ENCODE peak calls at places on chromosome 13, in nine cellular contexts. Q, L, Z, V, J, X, S, W and H are unnamed samples.

GRCh38 chr13:81395368-81395767 is 1054.4 kb upstream of the SPRY2 start:
- DNase-seq in Q (no peak), L (peak), Z (no peak), V (no peak), J (no peak), X (no peak), S (no peak), W (no peak), H (no peak)

GRCh38 chr13:27678306-27679040 is 56.8 kb downstream of the POLR1D start:
- DNase-seq in Q (no peak), L (no peak), Z (no peak), V (no peak), J (peak), X (no peak), S (no peak), W (no peak), H (no peak)

GRCh38 chr13:78468546-78469060 is 134.7 kb downstream of the POU4F1 start:
- DNase-seq in Q (no peak), L (no peak), Z (no peak), V (no peak), J (no peak), X (no peak), S (no peak), W (no peak), H (no peak)

GRCh38 chr13:100235311-100235901 is 146.5 kb downstream of the PCCA start:
- DNase-seq in Q (no peak), L (no peak), Z (no peak), V (peak), J (peak), X (peak), S (peak), W (no peak), H (peak)

GRCh38 chr13:85366759-85367417 is 432.3 kb downstream of the SLITRK6 start:
- DNase-seq in Q (no peak), L (no peak), Z (no peak), V (no peak), J (peak), X (no peak), S (no peak), W (no peak), H (no peak)

GRCh38 chr13:88651531-88651930 is 980.4 kb downstream of the SLITRK5 start:
- DNase-seq in Q (no peak), L (no peak), Z (no peak), V (no peak), J (no peak), X (no peak), S (no peak), W (no peak), H (no peak)

GRCh38 chr13:35916186-35916585 is 215.0 kb downstream of the DCLK1 start:
- DNase-seq in Q (no peak), L (no peak), Z (no peak), V (no peak), J (no peak), X (no peak), S (no peak), W (no peak), H (no peak)

GRCh38 chr13:96809366-96810096 is 184.7 kb downstream of the OXGR1 start:
- DNase-seq in Q (no peak), L (no peak), Z (no peak), V (no peak), J (no peak), X (no peak), S (no peak), W (no peak), H (no peak)

GRCh38 chr13:43122706-43123268 is 99.4 kb downstream of the DNAJC15 start:
- DNase-seq in Q (no peak), L (no peak), Z (no peak), V (no peak), J (no peak), X (no peak), S (no peak), W (no peak), H (no peak)

GRCh38 chr13:99288069-99288468 is 19.1 kb downstream of the GPR183 start:
- DNase-seq in Q (no peak), L (no peak), Z (no peak), V (no peak), J (no peak), X (no peak), S (no peak), W (no peak), H (no peak)

GRCh38 chr13:52929826-52930225 is 81.4 kb upstream of the PCDH8 start:
- DNase-seq in Q (no peak), L (no peak), Z (no peak), V (no peak), J (no peak), X (no peak), S (no peak), W (no peak), H (no peak)

GRCh38 chr13:76503756-76504155 is 382.4 kb downstream of the KCTD12 start:
- DNase-seq in Q (no peak), L (no peak), Z (no peak), V (no peak), J (no peak), X (no peak), S (no peak), W (no peak), H (no peak)

GRCh38 chr13:33078268-33078667 is 62.0 kb downstream of the KL start:
- DNase-seq in Q (no peak), L (no peak), Z (no peak), V (no peak), J (no peak), X (no peak), S (no peak), W (no peak), H (no peak)

GRCh38 chr13:24073657-24074056 is 86.9 kb upstream of the SPATA13 start:
- DNase-seq in Q (no peak), L (no peak), Z (no peak), V (no peak), J (no peak), X (no peak), S (no peak), W (no peak), H (no peak)

GRCh38 chr13:27510082-27510481 is 59.7 kb upstream of the MTIF3 start:
- DNase-seq in Q (no peak), L (no peak), Z (no peak), V (no peak), J (no peak), X (no peak), S (no peak), W (no peak), H (no peak)

GRCh38 chr13:98798849-98799645 is 46.6 kb upstream of the SLC15A1 start:
- DNase-seq in Q (no peak), L (no peak), Z (no peak), V (no peak), J (no peak), X (peak), S (no peak), W (no peak), H (peak)

GRCh38 chr13:53189162-53189561 is 160.5 kb downstream of the OLFM4 start:
- DNase-seq in Q (no peak), L (no peak), Z (no peak), V (no peak), J (no peak), X (no peak), S (no peak), W (no peak), H (no peak)

GRCh38 chr13:36030670-36031331 is 100.4 kb downstream of the DCLK1 start:
- DNase-seq in Q (no peak), L (no peak), Z (no peak), V (peak), J (peak), X (peak), S (no peak), W (no peak), H (peak)

GRCh38 chr13:113116871-113117271 is 5.7 kb upstream of the F10 start:
- DNase-seq in Q (no peak), L (no peak), Z (peak), V (no peak), J (no peak), X (no peak), S (no peak), W (peak), H (no peak)

GRCh38 chr13:100859861-100860260 is 185.3 kb upstream of the TMTC4 start:
- DNase-seq in Q (no peak), L (no peak), Z (no peak), V (no peak), J (no peak), X (peak), S (no peak), W (no peak), H (no peak)

GRCh38 chr13:93244918-93245280 is 18.3 kb downstream of the GPC6 start:
- DNase-seq in Q (no peak), L (no peak), Z (no peak), V (no peak), J (no peak), X (peak), S (peak), W (no peak), H (no peak)

GRCh38 chr13:45974500-45974899 is 78.0 kb downstream of the ZC3H13 start:
- DNase-seq in Q (no peak), L (no peak), Z (no peak), V (no peak), J (peak), X (no peak), S (no peak), W (no peak), H (no peak)

GRCh38 chr13:20567881-20568528 is 1.0 kb downstream of the IFT88 start:
- DNase-seq in Q (no peak), L (no peak), Z (no peak), V (no peak), J (peak), X (peak), S (no peak), W (no peak), H (no peak)

GRCh38 chr13:43572601-43573360 is 214.0 kb downstream of the ENOX1 start:
- DNase-seq in Q (no peak), L (no peak), Z (no peak), V (no peak), J (peak), X (peak), S (peak), W (no peak), H (peak)

GRCh38 chr13:28558126-28558525 is 63.2 kb upstream of the FLT1 start:
- DNase-seq in Q (no peak), L (no peak), Z (no peak), V (peak), J (no peak), X (peak), S (no peak), W (no peak), H (peak)

GRCh38 chr13:37595162-37595561 is 3.4 kb downstream of the POSTN start:
- DNase-seq in Q (no peak), L (no peak), Z (no peak), V (no peak), J (no peak), X (peak), S (no peak), W (no peak), H (no peak)

GRCh38 chr13:76522083-76522755 is 364.0 kb downstream of the KCTD12 start:
- DNase-seq in Q (no peak), L (no peak), Z (no peak), V (no peak), J (no peak), X (peak), S (no peak), W (no peak), H (no peak)

GRCh38 chr13:110965038-110965754 is 50.3 kb upstream of the ANKRD10 start:
- DNase-seq in Q (peak), L (no peak), Z (no peak), V (peak), J (peak), X (peak), S (peak), W (no peak), H (peak)

GRCh38 chr13:40247845-40248244 is 418.6 kb downstream of the FOXO1 start:
- DNase-seq in Q (no peak), L (no peak), Z (no peak), V (no peak), J (peak), X (peak), S (no peak), W (no peak), H (no peak)

GRCh38 chr13:50550151-50550550 is 293.3 kb downstream of the DLEU7 start:
- DNase-seq in Q (no peak), L (no peak), Z (no peak), V (no peak), J (no peak), X (no peak), S (no peak), W (no peak), H (no peak)

GRCh38 chr13:21676611-21677021 is 5.7 kb downstream of the FGF9 start:
- DNase-seq in Q (no peak), L (no peak), Z (no peak), V (no peak), J (no peak), X (no peak), S (no peak), W (peak), H (no peak)
- TF ChIP-seq CTCF in Q (no peak), L (no peak), Z (no peak), V (peak), J (no peak), X (no peak), S (no peak), W (no peak), H (peak)

GRCh38 chr13:109271061-109271460 is 515.3 kb downstream of the IRS2 start:
- DNase-seq in Q (no peak), L (no peak), Z (no peak), V (no peak), J (no peak), X (no peak), S (no peak), W (no peak), H (no peak)
- H3K4me3 ChIP-seq in Q (no peak), L (no peak), Z (no peak), V (no peak), J (peak), X (no peak), S (peak), W (no peak), H (no peak)

DNA sequence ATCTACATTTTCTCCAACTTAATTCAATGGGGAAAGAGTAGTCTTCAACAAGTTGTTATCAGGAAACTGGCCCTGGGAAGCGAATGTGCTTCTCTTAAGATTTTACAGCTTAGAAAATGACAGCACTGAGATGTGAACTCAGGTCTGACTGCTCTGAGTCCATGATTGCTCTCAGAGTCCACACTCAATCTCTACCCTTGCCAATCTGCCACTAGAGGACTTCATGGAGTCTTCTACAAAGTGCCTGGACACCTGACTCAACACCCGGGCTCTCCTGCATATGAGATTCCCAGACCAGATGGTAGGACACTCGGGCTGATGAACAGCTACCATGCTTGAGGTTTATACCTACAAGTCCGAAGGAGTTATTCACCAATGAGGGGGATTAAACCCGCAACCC is 74.8 kb downstream of the ABCC4 start:
- DNase-seq in Q (no peak), L (no peak), Z (no peak), V (no peak), J (no peak), X (no peak), S (no peak), W (no peak), H (no peak)
- TF ChIP-seq CTCF in Q (no peak), L (no peak), Z (no peak), V (no peak), J (no peak), X (no peak), S (no peak), W (no peak), H (no peak)

DNA sequence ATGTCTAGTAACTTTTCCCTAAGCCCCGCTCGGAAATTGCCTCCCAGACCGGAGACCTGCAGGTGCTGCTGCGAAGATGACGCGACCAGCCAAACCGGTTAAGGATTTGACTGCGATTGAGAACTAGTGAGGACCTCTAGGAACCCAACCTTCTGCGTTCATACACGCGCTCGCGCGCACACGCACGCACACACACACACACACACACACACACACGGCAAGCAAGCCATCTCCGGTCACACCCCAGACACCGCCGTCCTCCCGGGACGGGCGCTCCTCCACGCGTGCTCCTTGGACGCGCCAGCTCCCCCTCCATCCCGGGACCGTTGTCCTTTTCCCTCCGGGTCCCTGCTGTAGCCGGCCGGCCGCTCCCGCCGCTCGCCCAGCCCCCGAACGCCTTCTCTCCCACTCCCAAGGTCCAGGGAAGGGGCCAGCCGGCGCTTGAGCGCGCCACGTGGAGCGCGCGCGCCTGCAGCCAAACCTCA is 1.2 kb downstream of the TBC1D4 start:
- DNase-seq in Q (no peak), L (peak), Z (peak), V (no peak), J (peak), X (peak), S (peak), W (peak), H (no peak)
- H3K4me3 ChIP-seq in Q (peak), L (peak), Z (peak), V (peak), J (peak), X (peak), S (peak), W (peak), H (peak)